ENCODE peak calls at places on chromosomes 1 and 21, in eight cellular contexts. W, H, O, S, J, X, T and A are unnamed samples.

GRCh38 chr1:6241887-6242740 is 1.9 kb upstream of the HES3 start:
- DNase-seq in H (no peak), O (no peak), X (no peak), S (no peak), W (no peak), T (no peak), J (no peak), A (no peak)

GRCh38 chr1:18199462-18199861 is 91.9 kb downstream of the IGSF21 start:
- DNase-seq in J (no peak), X (no peak), T (no peak), H (no peak), S (no peak), O (no peak), W (no peak), A (no peak)

GRCh38 chr1:31801450-31801849 is 14.4 kb downstream of the SPOCD1 start:
- DNase-seq in J (no peak), X (no peak), S (peak; percentile 32), W (no peak), H (no peak), O (no peak), T (no peak), A (no peak)

GRCh38 chr1:205454903-205455335 is 926 bp downstream of the BLACAT1 start:
- DNase-seq in T (no peak), O (no peak), W (no peak), X (no peak), H (no peak), J (no peak), S (no peak), A (no peak)

GRCh38 chr1:226643701-226644540 is 95.2 kb downstream of the ITPKB start:
- DNase-seq in J (no peak), X (no peak), H (no peak), T (no peak), S (peak; percentile 87), O (no peak), W (no peak), A (no peak)

GRCh38 chr1:16077430-16078245 is 4.2 kb upstream of the FAM131C start:
- DNase-seq in W (no peak), S (no peak), X (no peak), O (no peak), H (peak; percentile 49), J (no peak), T (no peak), A (no peak)

GRCh38 chr1:201503397-201504176 is 3.3 kb downstream of the CSRP1 start:
- DNase-seq in J (peak; percentile 97), W (peak; percentile 92), H (peak; percentile 92), O (peak; percentile 98), T (no peak), S (no peak), X (peak; percentile 77), A (peak; percentile 91)

GRCh38 chr21:25970254-25970930 is 200.2 kb downstream of the APP start:
- DNase-seq in H (no peak), W (no peak), S (no peak), O (no peak), X (no peak), J (no peak), T (no peak), A (no peak)

GRCh38 chr21:17250651-17251294 is 262.1 kb upstream of the CXADR start:
- DNase-seq in W (no peak), X (no peak), S (no peak), H (peak; percentile 60), T (no peak), J (no peak), O (no peak), A (peak; percentile 27)

GRCh38 chr1:66396212-66396890 is 137.6 kb upstream of the SGIP1 start:
- DNase-seq in S (no peak), X (no peak), W (no peak), O (no peak), J (no peak), T (no peak), H (no peak), A (no peak)

GRCh38 chr1:201786824-201787223 is 42.1 kb upstream of the IPO9 start:
- DNase-seq in J (no peak), W (no peak), O (no peak), X (peak; percentile 72), H (no peak), S (no peak), T (no peak), A (no peak)

GRCh38 chr21:44766818-44767354 is 34.7 kb downstream of the UBE2G2 start:
- DNase-seq in H (no peak), J (no peak), X (no peak), T (no peak), W (no peak), O (no peak), S (no peak), A (no peak)

GRCh38 chr1:74402873-74403272 is 109.5 kb downstream of the LRRC53 start:
- DNase-seq in T (no peak), J (no peak), O (no peak), S (no peak), X (no peak), H (no peak), W (no peak), A (no peak)

GRCh38 chr1:36248250-36248894 is 24.1 kb downstream of the THRAP3 start:
- DNase-seq in J (peak; percentile 85), S (peak; percentile 25), X (peak; percentile 42), T (no peak), W (peak; percentile 89), H (peak; percentile 93), O (peak; percentile 74), A (peak; percentile 89)

GRCh38 chr1:240190881-240191385 is 99.2 kb downstream of the FMN2 start:
- DNase-seq in J (peak; percentile 67), X (peak; percentile 87), H (peak; percentile 89), O (peak; percentile 93), S (peak; percentile 22), T (no peak), W (peak; percentile 76), A (peak; percentile 90)

GRCh38 chr1:79549191-79549590 is 542.7 kb upstream of the ADGRL4 start:
- DNase-seq in J (no peak), O (no peak), W (no peak), H (no peak), T (no peak), S (no peak), X (no peak), A (no peak)

GRCh38 chr1:230794431-230794830 is 47.2 kb downstream of the CAPN9 start:
- DNase-seq in H (peak; percentile 51), W (no peak), O (no peak), J (no peak), S (no peak), T (no peak), X (no peak), A (no peak)

GRCh38 chr1:213192026-213192425 is 141.0 kb downstream of the RPS6KC1 start:
- DNase-seq in H (no peak), X (no peak), T (no peak), J (no peak), W (no peak), S (no peak), O (no peak), A (no peak)

GRCh38 chr1:40389871-40390560 is 16.5 kb downstream of the SMAP2 start:
- DNase-seq in W (no peak), S (no peak), T (no peak), O (no peak), J (no peak), X (peak; percentile 82), H (peak; percentile 50), A (peak; percentile 76)

GRCh38 chr1:176880954-176881595 is 283.4 kb downstream of the ASTN1 start:
- DNase-seq in J (peak; percentile 49), S (peak; percentile 62), T (peak; percentile 22), O (peak; percentile 69), H (peak; percentile 90), W (peak; percentile 69), X (peak; percentile 85), A (peak; percentile 64)

GRCh38 chr1:234722904-234723588 is 113.1 kb upstream of the IRF2BP2 start:
- DNase-seq in T (peak; percentile 66), J (peak; percentile 94), H (peak; percentile 99), O (peak; percentile 93), W (peak; percentile 89), X (peak; percentile 68), S (no peak), A (peak; percentile 72)

GRCh38 chr1:85275701-85276289 is 637 bp downstream of the BCL10 start:
- DNase-seq in J (peak; percentile 52), S (no peak), H (no peak), O (no peak), X (no peak), W (peak; percentile 54), T (no peak), A (no peak)

GRCh38 chr1:183159960-183160359 is 26.1 kb upstream of the LAMC2 start:
- DNase-seq in X (no peak), O (peak; percentile 96), S (no peak), T (no peak), W (peak; percentile 92), J (peak; percentile 100), H (peak; percentile 99), A (peak; percentile 82)

GRCh38 chr1:114219247-114219872 is 65.7 kb upstream of the SYT6 start:
- DNase-seq in W (peak; percentile 30), S (no peak), H (peak; percentile 19), T (no peak), X (no peak), J (no peak), O (peak; percentile 17), A (peak; percentile 10)

GRCh38 chr1:216044538-216044937 is 378.7 kb downstream of the USH2A start:
- DNase-seq in T (no peak), S (no peak), O (no peak), J (no peak), W (no peak), X (no peak), H (no peak), A (no peak)

GRCh38 chr1:100604372-100604771 is 66.4 kb downstream of the GPR88 start:
- DNase-seq in W (no peak), J (no peak), H (no peak), X (no peak), T (no peak), S (no peak), O (no peak), A (no peak)

GRCh38 chr21:36587388-36587787 is 107.5 kb upstream of the CLDN14 start:
- DNase-seq in X (peak; percentile 21), J (peak; percentile 90), O (peak; percentile 30), W (peak; percentile 41), H (peak; percentile 69), S (no peak), T (no peak), A (no peak)

GRCh38 chr1:1351511-1352427 is 2.6 kb upstream of the DVL1 start:
- DNase-seq in X (peak; percentile 50), O (no peak), S (no peak), H (no peak), T (no peak), W (no peak), J (no peak), A (no peak)

GRCh38 chr1:113783254-113784103 is 24.2 kb upstream of the PHTF1 start:
- DNase-seq in W (peak; percentile 17), J (peak; percentile 34), O (no peak), S (peak; percentile 89), X (peak; percentile 27), H (peak; percentile 50), T (no peak), A (no peak)

GRCh38 chr1:176461576-176461975 is 1.4 kb upstream of the PAPPA2 start:
- DNase-seq in J (no peak), X (no peak), O (no peak), H (no peak), W (no peak), S (no peak), T (no peak), A (no peak)

GRCh38 chr1:21896652-21897532 is 40.2 kb downstream of the HSPG2 start:
- DNase-seq in T (no peak), S (no peak), O (no peak), W (no peak), J (no peak), H (no peak), X (peak; percentile 81), A (no peak)

GRCh38 chr21:39971961-39972360 is 104.7 kb downstream of the PCP4 start:
- DNase-seq in H (no peak), S (no peak), W (no peak), X (no peak), O (no peak), T (no peak), J (no peak), A (no peak)

GRCh38 chr1:229249854-229250644 is 20.9 kb upstream of the RAB4A start:
- DNase-seq in J (no peak), O (no peak), H (no peak), X (no peak), T (no peak), W (no peak), S (peak; percentile 77), A (no peak)

GRCh38 chr1:27521336-27522147 is 31.6 kb upstream of the WASF2 start:
- DNase-seq in T (peak; percentile 40), S (no peak), W (no peak), X (no peak), J (no peak), O (no peak), H (no peak), A (no peak)